ENCODE peak calls at places on chromosomes 5 and 9, in nine cellular contexts. M is body of pancreas, W is uterus, V is transverse colon, N is ovary, S is prostate gland, D is suprapubic skin, X is heart left ventricle, I is IMR-90. Q is an unnamed sample.
A peak's percentile ranks its signal among the peaks of the same experiment; 100 is the strongest.

GRCh38 chr9:94734054-94734754 is 7.7 kb downstream of the AOPEP start:
- DNase-seq in M (no peak), W (no peak), V (no peak), N (no peak), S (no peak), D (no peak), X (no peak), I (no peak), Q (no peak)

GRCh38 chr9:17322882-17323864 is 188.3 kb downstream of the CNTLN start:
- DNase-seq in M (no peak), W (no peak), V (no peak), N (no peak), S (no peak), D (no peak), X (no peak), I (no peak), Q (no peak)

GRCh38 chr9:120257483-120257882 is 322.5 kb downstream of the CDK5RAP2 start:
- DNase-seq in M (no peak), W (no peak), V (no peak), N (no peak), S (no peak), D (no peak), X (no peak), I (no peak), Q (no peak)

GRCh38 chr9:70101265-70101664 is 57.6 kb downstream of the MAMDC2 start:
- DNase-seq in M (no peak), W (no peak), V (no peak), N (no peak), S (no peak), D (no peak), X (no peak), I (peak; percentile 85), Q (no peak)

GRCh38 chr5:42874621-42875198 is 63.0 kb upstream of the SELENOP start:
- DNase-seq in M (no peak), W (no peak), V (peak; percentile 27), N (no peak), S (no peak), D (no peak), X (no peak), I (no peak), Q (no peak)

GRCh38 chr5:157670662-157671591 is at the start of gene C5orf52:
- DNase-seq in M (peak; percentile 50), W (peak; percentile 45), V (peak; percentile 82), N (peak; percentile 43), S (peak; percentile 39), D (no peak), X (peak; percentile 55), I (peak; percentile 14), Q (no peak)

GRCh38 chr9:119216891-119217290 is 152.3 kb downstream of the BRINP1 start:
- DNase-seq in M (peak; percentile 12), W (peak; percentile 39), V (peak; percentile 13), N (no peak), S (peak; percentile 10), D (no peak), X (peak; percentile 33), I (no peak), Q (no peak)

GRCh38 chr9:19184144-19184917 is 46.2 kb upstream of the DENND4C start:
- DNase-seq in M (peak; percentile 66), W (peak; percentile 76), V (peak; percentile 80), N (peak; percentile 60), S (peak; percentile 67), D (peak; percentile 81), X (peak; percentile 80), I (peak; percentile 90), Q (peak; percentile 97)

GRCh38 chr9:71446081-71446480 is 322.2 kb downstream of the CEMIP2 start:
- DNase-seq in M (no peak), W (no peak), V (no peak), N (no peak), S (no peak), D (no peak), X (no peak), I (no peak), Q (no peak)

GRCh38 chr5:67511911-67512310 is 315.3 kb upstream of the CD180 start:
- DNase-seq in M (no peak), W (no peak), V (no peak), N (no peak), S (no peak), D (no peak), X (no peak), I (no peak), Q (no peak)

GRCh38 chr5:116571568-116572321 is 2.9 kb downstream of the SEMA6A start:
- DNase-seq in M (peak; percentile 8), W (no peak), V (no peak), N (no peak), S (no peak), D (no peak), X (no peak), I (no peak), Q (no peak)
- H3K4me3 ChIP-seq in M (peak overlapping the region; percentile 54), W (peak overlapping the region; percentile 49), V (peak overlapping the region; percentile 81), N (peak overlapping the region; percentile 71), S (peak overlapping the region; percentile 51), D (peak overlapping the region; percentile 70), X (peak overlapping the region; percentile 68), I (no peak overlapping the region), Q (peak overlapping the region; percentile 51)

GRCh38 chr5:140113180-140113698 is 670 bp upstream of the PURA start:
- DNase-seq in M (peak; percentile 24), W (peak; percentile 27), V (peak; percentile 21), N (peak; percentile 54), S (no peak), D (no peak), X (peak; percentile 28), I (no peak), Q (peak; percentile 86)

GRCh38 chr5:140112685-140113179 is 1.2 kb upstream of the PURA start:
- DNase-seq in M (peak; percentile 20), W (no peak), V (no peak), N (no peak), S (no peak), D (no peak), X (no peak), I (peak; percentile 34), Q (no peak)

GRCh38 chr5:140115186-140115500 is 1.2 kb downstream of the PURA start:
- DNase-seq in M (no peak), W (no peak), V (no peak), N (no peak), S (no peak), D (no peak), X (no peak), I (no peak), Q (no peak)

GRCh38 chr5:140114341-140115185 is 654 bp downstream of the PURA start:
- DNase-seq in M (peak; percentile 78), W (peak; percentile 56), V (peak; percentile 71), N (peak; percentile 73), S (peak; percentile 57), D (peak; percentile 89), X (peak; percentile 79), I (peak; percentile 55), Q (peak; percentile 94)

DNA sequence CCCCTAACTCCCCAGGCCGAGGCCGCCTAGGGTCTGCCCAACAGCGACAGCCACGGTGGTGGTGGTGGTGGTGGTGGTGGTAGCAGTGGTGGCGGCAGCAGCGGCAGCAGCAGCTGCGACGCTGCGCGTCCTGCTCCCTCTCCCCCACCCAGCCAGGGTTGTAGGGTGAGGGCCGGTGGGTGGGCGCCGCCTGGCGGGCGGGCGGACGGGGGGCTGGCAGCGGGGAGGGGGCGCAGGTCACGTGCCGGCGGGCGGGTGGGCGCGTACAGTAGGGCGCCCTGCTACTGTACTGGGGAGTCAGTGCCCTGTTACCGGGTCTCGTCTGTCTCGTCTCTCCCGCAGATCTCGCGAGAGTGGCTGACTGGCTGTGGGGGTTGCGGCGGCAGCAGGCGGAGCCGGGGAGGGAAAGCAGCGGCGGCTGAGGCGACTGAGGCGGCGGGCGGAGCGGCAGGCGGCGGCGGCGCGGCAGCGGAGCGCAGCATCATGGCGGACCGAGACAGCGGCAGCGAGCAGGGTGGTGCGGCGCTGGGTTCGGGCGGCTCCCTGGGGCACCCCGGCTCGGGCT is at the start of gene PURA:
- DNase-seq in M (peak; percentile 97), W (peak; percentile 95), V (peak; percentile 97), N (peak; percentile 96), S (peak; percentile 92), D (peak; percentile 97), X (peak; percentile 97), I (peak; percentile 92), Q (peak; percentile 95)
- TF ChIP-seq POLR2A in M (peak; percentile 67), W (peak; percentile 48), V (peak; percentile 64), N (peak; percentile 73), S (peak; percentile 87), D (no peak), X (no peak), I (peak; percentile 46), Q (no peak)

GRCh38 chr9:34558911-34559615 is 30.5 kb downstream of the CNTFR start:
- DNase-seq in M (no peak), W (no peak), V (no peak), N (no peak), S (no peak), D (no peak), X (no peak), I (no peak), Q (no peak)
- TF ChIP-seq CTCF in M (no peak), W (no peak), V (no peak), N (no peak), S (no peak), D (no peak), X (no peak), I (no peak), Q (no peak)

GRCh38 chr9:110578575-110578895 is 1.0 kb downstream of the SVEP1 start:
- DNase-seq in M (no peak), W (no peak), V (no peak), N (no peak), S (no peak), D (no peak), X (no peak), I (no peak), Q (no peak)
- H3K4me3 ChIP-seq in M (no peak overlapping the region), W (peak overlapping the region; percentile 33), V (peak overlapping the region; percentile 54), N (peak overlapping the region; percentile 44), S (peak overlapping the region; percentile 35), D (peak overlapping the region; percentile 60), X (peak overlapping the region; percentile 46), I (peak overlapping the region; percentile 51), Q (peak overlapping the region; percentile 27)

DNA sequence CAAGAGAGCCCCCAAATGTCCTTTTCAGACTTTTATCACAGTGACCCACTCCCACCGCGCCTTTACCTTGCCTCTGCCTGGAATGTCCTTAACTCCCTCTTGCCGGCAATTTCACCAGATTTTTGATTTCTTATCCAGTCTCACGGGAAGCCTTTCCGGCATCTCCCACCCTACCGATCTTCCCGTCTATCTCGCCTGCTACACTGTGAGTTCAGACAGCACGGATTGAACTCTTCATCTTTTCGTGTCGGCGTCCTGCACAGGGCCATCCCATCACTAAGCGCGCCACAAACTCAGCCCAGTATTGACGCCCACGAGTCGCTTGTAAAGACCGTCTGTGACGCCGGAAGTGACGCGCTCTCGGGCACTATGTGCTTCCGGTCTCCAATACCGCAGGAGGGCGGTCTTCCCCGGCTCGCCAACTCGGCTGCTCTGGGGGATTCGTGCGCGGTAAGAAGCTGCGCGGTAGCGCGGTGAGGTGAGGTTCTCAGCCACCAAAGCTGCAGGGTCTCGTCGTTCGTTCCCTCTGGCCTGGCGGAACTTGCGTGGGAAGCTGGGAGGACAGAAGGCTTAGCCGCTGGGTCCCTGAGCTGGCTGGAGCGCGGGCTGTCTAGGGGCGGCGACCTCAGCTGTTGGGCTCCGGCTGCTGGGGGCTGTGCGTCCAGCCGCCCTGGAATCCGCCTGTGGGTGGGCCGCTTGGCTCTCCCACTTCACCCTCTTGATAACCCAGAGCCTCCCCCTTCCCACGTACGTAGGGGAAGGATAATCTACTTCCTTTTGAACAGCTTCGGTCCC is at the start of gene ZCCHC9:
- DNase-seq in M (peak; percentile 94), W (peak; percentile 92), V (peak; percentile 94), N (peak; percentile 92), S (peak; percentile 89), D (peak; percentile 96), X (peak; percentile 96), I (peak; percentile 96), Q (peak; percentile 93)
- TF ChIP-seq POLR2A in M (peak; percentile 76), W (peak; percentile 73), V (peak; percentile 89), N (peak; percentile 84), S (peak; percentile 74), D (no peak), X (no peak), I (peak; percentile 94), Q (no peak)